ENCODE peak calls at places on chromosomes 2 and 18, in four cellular contexts. One of them, this sample, is unnamed.
A peak's percentile ranks its signal among the peaks of the same experiment; 100 is the strongest.

GRCh38 chr2:226902041-226902972 is 66.5 kb downstream of the RHBDD1 start:
- DNase-seq in AG10803: no peak
- DNase-seq in tibial artery: no peak
- DNase-seq in cardiac muscle cell: peak; percentile 27
- DNase-seq in this sample: no peak

GRCh38 chr2:44136186-44136585 is 32.5 kb upstream of the PPM1B start:
- DNase-seq in cardiac muscle cell: peak; percentile 18
- DNase-seq in AG10803: peak; percentile 53
- DNase-seq in tibial artery: no peak
- DNase-seq in this sample: peak; percentile 42

GRCh38 chr2:69046221-69046662 is 33.3 kb downstream of the ANTXR1 start:
- DNase-seq in tibial artery: no peak
- DNase-seq in AG10803: peak; percentile 67
- DNase-seq in cardiac muscle cell: peak; percentile 66
- DNase-seq in this sample: peak; percentile 94

GRCh38 chr2:152743004-152743403 is 24.6 kb downstream of the ARL6IP6 start:
- DNase-seq in cardiac muscle cell: peak; percentile 16
- DNase-seq in tibial artery: no peak
- DNase-seq in AG10803: no peak
- DNase-seq in this sample: peak; percentile 48

GRCh38 chr18:23243178-23243577 is 107.9 kb downstream of the CABLES1 start:
- DNase-seq in cardiac muscle cell: no peak
- DNase-seq in AG10803: no peak
- DNase-seq in tibial artery: peak; percentile 40
- DNase-seq in this sample: no peak

GRCh38 chr2:113212245-113213060 is 38.7 kb downstream of the PSD4 start:
- DNase-seq in AG10803: no peak
- DNase-seq in cardiac muscle cell: no peak
- DNase-seq in tibial artery: peak; percentile 51
- DNase-seq in this sample: no peak

GRCh38 chr2:153497938-153498629 is 19.5 kb upstream of the RPRM start:
- DNase-seq in tibial artery: no peak
- DNase-seq in cardiac muscle cell: no peak
- DNase-seq in AG10803: no peak
- DNase-seq in this sample: no peak

GRCh38 chr2:75098856-75099255 is 100.5 kb downstream of the TACR1 start:
- DNase-seq in tibial artery: no peak
- DNase-seq in AG10803: peak; percentile 48
- DNase-seq in cardiac muscle cell: peak; percentile 65
- DNase-seq in this sample: peak; percentile 57

GRCh38 chr18:28855524-28855923 is 678.6 kb upstream of the CDH2 start:
- DNase-seq in tibial artery: no peak
- DNase-seq in AG10803: peak; percentile 67
- DNase-seq in cardiac muscle cell: peak; percentile 75
- DNase-seq in this sample: peak; percentile 79

GRCh38 chr2:84160461-84160860 is 298.6 kb downstream of the SUCLG1 start:
- DNase-seq in AG10803: no peak
- DNase-seq in tibial artery: no peak
- DNase-seq in cardiac muscle cell: no peak
- DNase-seq in this sample: no peak

GRCh38 chr18:5787936-5788335 is 107.4 kb downstream of the TMEM200C start:
- DNase-seq in cardiac muscle cell: no peak
- DNase-seq in AG10803: no peak
- DNase-seq in tibial artery: no peak
- DNase-seq in this sample: no peak

GRCh38 chr18:79394438-79395307 is 1.1 kb upstream of the NFATC1 start:
- DNase-seq in tibial artery: peak; percentile 60
- DNase-seq in AG10803: peak; percentile 82
- DNase-seq in cardiac muscle cell: peak; percentile 65
- DNase-seq in this sample: no peak

GRCh38 chr18:37778417-37779165 is 213.0 kb upstream of the CELF4 start:
- DNase-seq in AG10803: peak; percentile 19
- DNase-seq in tibial artery: peak; percentile 32
- DNase-seq in cardiac muscle cell: peak; percentile 70
- DNase-seq in this sample: peak; percentile 32

GRCh38 chr2:920573-920972 is 30.1 kb upstream of the SNTG2 start:
- DNase-seq in AG10803: no peak
- DNase-seq in tibial artery: no peak
- DNase-seq in cardiac muscle cell: no peak
- DNase-seq in this sample: no peak

DNA sequence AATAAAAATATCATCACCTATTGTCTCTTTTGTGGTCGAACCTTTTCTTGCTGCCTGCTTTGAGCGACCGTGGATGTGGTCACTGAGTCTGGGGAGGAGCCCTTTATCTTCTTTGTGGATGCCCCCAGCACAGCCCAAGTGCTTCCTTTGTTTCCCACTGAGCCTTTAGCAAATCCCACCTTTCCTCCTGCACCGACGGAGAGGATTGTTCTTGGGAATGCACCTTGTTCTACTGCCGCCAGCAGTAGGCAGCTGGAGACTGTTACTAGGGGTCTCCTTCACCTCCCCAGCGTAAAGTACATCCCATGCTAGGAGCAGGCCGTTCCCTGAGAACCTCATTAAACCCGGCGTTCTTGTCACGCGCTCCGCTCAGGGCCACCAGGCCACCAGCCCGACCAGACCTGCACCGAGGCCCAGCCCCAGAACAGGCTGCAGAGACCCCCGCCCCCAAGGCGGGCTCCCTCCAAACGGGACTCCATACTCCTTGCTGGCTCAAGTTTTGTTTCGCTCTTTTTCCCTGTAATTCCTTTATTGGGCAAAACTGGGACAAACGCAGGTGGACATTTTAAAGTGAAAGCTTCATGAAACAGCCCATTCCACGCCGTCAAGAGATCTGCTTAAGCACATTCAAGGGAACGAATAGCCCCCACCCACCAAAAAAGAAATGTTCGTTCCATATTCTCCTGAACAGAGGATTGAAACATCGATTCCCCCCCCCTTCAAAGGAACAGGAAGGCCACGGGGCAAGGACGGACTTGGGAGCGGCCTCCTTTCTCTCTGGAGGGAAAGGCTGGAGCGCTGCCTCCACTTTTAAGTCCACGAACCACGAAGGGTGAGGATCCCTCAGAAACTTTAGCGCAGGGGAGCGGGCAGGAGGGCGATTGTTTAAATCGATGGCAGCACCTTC is 1.1 kb upstream of the MAT2A start:
- DNase-seq in cardiac muscle cell: peak; percentile 48
- DNase-seq in tibial artery: peak; percentile 74
- DNase-seq in AG10803: peak; percentile 36
- DNase-seq in this sample: peak; percentile 41
- TF ChIP-seq CTCF in cardiac muscle cell: no peak
- TF ChIP-seq CTCF in tibial artery: no peak
- TF ChIP-seq CTCF in AG10803: no peak
- TF ChIP-seq CTCF in this sample: peak; percentile 41

GRCh38 chr2:106053116-106053515 is 141.0 kb downstream of the UXS1 start:
- DNase-seq in tibial artery: no peak
- DNase-seq in AG10803: peak; percentile 76
- DNase-seq in cardiac muscle cell: peak; percentile 83
- DNase-seq in this sample: peak; percentile 68
- TF ChIP-seq CTCF in tibial artery: no peak
- TF ChIP-seq CTCF in AG10803: no peak
- TF ChIP-seq CTCF in cardiac muscle cell: no peak
- TF ChIP-seq CTCF in this sample: no peak

GRCh38 chr18:54777118-54777791 is 51.0 kb upstream of the RAB27B start:
- DNase-seq in AG10803: no peak
- DNase-seq in cardiac muscle cell: no peak
- DNase-seq in tibial artery: no peak
- DNase-seq in this sample: no peak

GRCh38 chr18:54776282-54776977 is 51.8 kb upstream of the RAB27B start:
- DNase-seq in AG10803: peak; percentile 97
- DNase-seq in tibial artery: peak; percentile 35
- DNase-seq in cardiac muscle cell: peak; percentile 98
- DNase-seq in this sample: peak; percentile 99

GRCh38 chr18:54774423-54774822 is 53.9 kb upstream of the RAB27B start:
- DNase-seq in AG10803: peak; percentile 75
- DNase-seq in cardiac muscle cell: peak; percentile 29
- DNase-seq in tibial artery: no peak
- DNase-seq in this sample: peak; percentile 60

GRCh38 chr18:54774971-54775665 is 53.2 kb upstream of the RAB27B start:
- DNase-seq in cardiac muscle cell: peak; percentile 14
- DNase-seq in AG10803: peak; percentile 29
- DNase-seq in tibial artery: no peak
- DNase-seq in this sample: no peak

GRCh38 chr18:54775686-54776085 is 52.6 kb upstream of the RAB27B start:
- DNase-seq in cardiac muscle cell: peak; percentile 77
- DNase-seq in AG10803: peak; percentile 55
- DNase-seq in tibial artery: no peak
- DNase-seq in this sample: peak; percentile 88
- TF ChIP-seq CTCF in cardiac muscle cell: peak; percentile 54
- TF ChIP-seq CTCF in AG10803: peak; percentile 50
- TF ChIP-seq CTCF in tibial artery: no peak
- TF ChIP-seq CTCF in this sample: peak; percentile 71

GRCh38 chr2:173963323-173963816 is 1.8 kb downstream of the SP3 start:
- DNase-seq in tibial artery: peak; percentile 39
- DNase-seq in AG10803: peak; percentile 75
- DNase-seq in cardiac muscle cell: peak; percentile 81
- DNase-seq in this sample: peak; percentile 86
- TF ChIP-seq CTCF in tibial artery: peak; percentile 51
- TF ChIP-seq CTCF in AG10803: peak; percentile 58
- TF ChIP-seq CTCF in cardiac muscle cell: peak; percentile 45
- TF ChIP-seq CTCF in this sample: peak; percentile 46

DNA sequence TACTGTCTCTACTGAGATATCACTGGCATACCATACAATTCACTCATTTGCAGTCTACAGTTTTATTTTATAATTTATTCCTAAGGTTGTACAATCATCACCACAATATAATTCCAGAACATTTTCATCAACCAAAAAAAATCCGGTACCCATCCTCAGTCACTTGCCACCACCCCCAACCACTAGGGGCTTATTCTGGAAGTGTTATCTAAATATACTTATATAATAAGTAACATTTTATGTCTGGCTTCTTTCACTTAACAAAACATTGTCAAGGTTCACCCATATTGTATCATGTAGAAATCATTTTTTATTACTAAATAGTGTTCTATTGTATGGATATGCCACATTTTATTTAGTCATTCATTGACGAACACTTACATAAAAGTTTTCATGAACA is 440.8 kb downstream of the RNF144A start:
- DNase-seq in AG10803: no peak
- DNase-seq in tibial artery: no peak
- DNase-seq in cardiac muscle cell: no peak
- DNase-seq in this sample: no peak
- TF ChIP-seq CTCF in AG10803: no peak
- TF ChIP-seq CTCF in tibial artery: no peak
- TF ChIP-seq CTCF in cardiac muscle cell: no peak
- TF ChIP-seq CTCF in this sample: no peak